ENCODE peak calls at places on chromosome 2, in six cellular contexts. D is AG08395; Z is tibial artery; M is mesenteric fat pad; V is HCT116; Y is activated T-helper 2 cell treated with anti-CD3 and anti-CD28 coated beads, Interferon-gamma antibody, Interleukin-2, Interleukin-4, amounts not matched to agents 10 μg/mL and 5 μg/mL and 100 μg/mL, durations not matched to agents 14 hours and 24 hours and 36 hours. O is an unnamed sample.

GRCh38 chr2:48693645-48694044 is 61.9 kb downstream of the LHCGR start:
- DNase-seq in D (no peak), Z (no peak), M (no peak), V (no peak), Y (no peak), O (no peak)

GRCh38 chr2:129879614-129880180 is 99.8 kb upstream of the RAB6C start:
- DNase-seq in D (no peak), Z (no peak), M (peak), V (no peak), Y (no peak), O (no peak)

GRCh38 chr2:207409525-207409924 is 120.2 kb upstream of the CREB1 start:
- DNase-seq in D (no peak), Z (no peak), M (no peak), V (no peak), Y (no peak), O (no peak)

GRCh38 chr2:218892693-218893348 is 12.2 kb downstream of the WNT10A start:
- DNase-seq in D (peak), Z (no peak), M (peak), V (peak), Y (peak), O (peak)

GRCh38 chr2:226985227-226985946 is 149.5 kb downstream of the RHBDD1 start:
- DNase-seq in D (peak), Z (no peak), M (no peak), V (peak), Y (no peak), O (peak)

GRCh38 chr2:154125900-154126299 is 254.2 kb downstream of the GALNT13 start:
- DNase-seq in D (peak), Z (no peak), M (no peak), V (no peak), Y (no peak), O (no peak)

GRCh38 chr2:46847185-46847710 is 68.4 kb downstream of the MCFD2 start:
- DNase-seq in D (peak), Z (peak), M (peak), V (no peak), Y (no peak), O (no peak)

GRCh38 chr2:220103596-220103995 is 476.2 kb downstream of the SLC4A3 start:
- DNase-seq in D (no peak), Z (no peak), M (no peak), V (no peak), Y (no peak), O (no peak)

GRCh38 chr2:18332477-18332876 is 228.0 kb downstream of the RDH14 start:
- DNase-seq in D (no peak), Z (no peak), M (no peak), V (no peak), Y (no peak), O (no peak)

GRCh38 chr2:9736008-9736407 is 105.2 kb upstream of the YWHAQ start:
- DNase-seq in D (no peak), Z (no peak), M (no peak), V (no peak), Y (no peak), O (no peak)

GRCh38 chr2:128454980-128455709 is 136.5 kb upstream of the HS6ST1 start:
- DNase-seq in D (no peak), Z (peak), M (peak), V (no peak), Y (no peak), O (no peak)

GRCh38 chr2:2222931-2223330 is 108.1 kb downstream of the MYT1L start:
- DNase-seq in D (peak), Z (no peak), M (no peak), V (no peak), Y (no peak), O (no peak)

GRCh38 chr2:210195066-210195852 is 24.1 kb upstream of the KANSL1L start:
- DNase-seq in D (peak), Z (no peak), M (no peak), V (peak), Y (no peak), O (peak)

GRCh38 chr2:110869472-110870446 is 137.4 kb downstream of the ACOXL start:
- DNase-seq in D (no peak), Z (no peak), M (peak), V (peak), Y (no peak), O (no peak)

GRCh38 chr2:205495819-205496218 is 186.5 kb upstream of the NRP2 start:
- DNase-seq in D (no peak), Z (no peak), M (no peak), V (no peak), Y (no peak), O (no peak)

GRCh38 chr2:160381425-160381951 is 112.1 kb downstream of the RBMS1 start:
- DNase-seq in D (no peak), Z (no peak), M (no peak), V (no peak), Y (no peak), O (no peak)

GRCh38 chr2:20352230-20353216 is 1.9 kb upstream of the PUM2 start:
- DNase-seq in D (no peak), Z (no peak), M (no peak), V (no peak), Y (no peak), O (no peak)

GRCh38 chr2:71664161-71664560 is 210.8 kb downstream of the DYSF start:
- DNase-seq in D (no peak), Z (no peak), M (no peak), V (no peak), Y (no peak), O (no peak)

GRCh38 chr2:201558232-201558631 is 85.1 kb downstream of the TMEM237 start:
- DNase-seq in D (no peak), Z (no peak), M (no peak), V (no peak), Y (no peak), O (no peak)

GRCh38 chr2:196376984-196377877 is 205.9 kb upstream of the STK17B start:
- DNase-seq in D (peak), Z (no peak), M (no peak), V (no peak), Y (no peak), O (no peak)

GRCh38 chr2:55416826-55417568 is 2.7 kb downstream of the CCDC88A start:
- DNase-seq in D (no peak), Z (no peak), M (no peak), V (no peak), Y (no peak), O (no peak)

GRCh38 chr2:184416514-184416913 is 181.8 kb upstream of the ZNF804A start:
- DNase-seq in D (no peak), Z (no peak), M (no peak), V (no peak), Y (no peak), O (no peak)

GRCh38 chr2:178241852-178242551 is 47.7 kb downstream of the OSBPL6 start:
- DNase-seq in D (peak), Z (peak), M (no peak), V (peak), Y (no peak), O (peak)

GRCh38 chr2:10521356-10521755 is 73.2 kb upstream of the ODC1 start:
- DNase-seq in D (no peak), Z (no peak), M (peak), V (no peak), Y (no peak), O (no peak)

GRCh38 chr2:106695919-106696318 is 190.0 kb downstream of the ST6GAL2 start:
- DNase-seq in D (no peak), Z (no peak), M (no peak), V (no peak), Y (no peak), O (no peak)

GRCh38 chr2:43848174-43848573 is 9.4 kb downstream of the ABCG8 start:
- DNase-seq in D (peak), Z (no peak), M (no peak), V (peak), Y (no peak), O (no peak)

GRCh38 chr2:172680595-172681176 is 55.0 kb upstream of the RAPGEF4 start:
- DNase-seq in D (no peak), Z (no peak), M (no peak), V (no peak), Y (no peak), O (no peak)

GRCh38 chr2:85935746-85936208 is 47.0 kb upstream of the ST3GAL5 start:
- DNase-seq in D (peak), Z (no peak), M (no peak), V (peak), Y (no peak), O (peak)

GRCh38 chr2:176097820-176098365 is 1.7 kb upstream of the HOXD12 start:
- DNase-seq in D (no peak), Z (no peak), M (no peak), V (no peak), Y (no peak), O (no peak)

GRCh38 chr2:23122681-23123080 is 262.3 kb upstream of the KLHL29 start:
- DNase-seq in D (no peak), Z (no peak), M (no peak), V (no peak), Y (no peak), O (no peak)

GRCh38 chr2:10009811-10010781 is 33.3 kb upstream of the KLF11 start:
- DNase-seq in D (peak), Z (peak), M (no peak), V (no peak), Y (no peak), O (no peak)

GRCh38 chr2:73890301-73891092 is 2.3 kb upstream of the ACTG2 start:
- DNase-seq in D (no peak), Z (no peak), M (peak), V (no peak), Y (no peak), O (no peak)

GRCh38 chr2:222652856-222653255 is 3.0 kb downstream of the FARSB start:
- DNase-seq in D (no peak), Z (no peak), M (no peak), V (no peak), Y (no peak), O (no peak)

GRCh38 chr2:70367722-70368323 is 66.0 kb upstream of the FAM136A start:
- DNase-seq in D (peak), Z (no peak), M (no peak), V (peak), Y (no peak), O (no peak)

GRCh38 chr2:133821107-133821760 is 253.0 kb upstream of the NCKAP5 start:
- DNase-seq in D (peak), Z (no peak), M (no peak), V (no peak), Y (no peak), O (no peak)

GRCh38 chr2:11129598-11130449 is 25.4 kb upstream of the SLC66A3 start:
- DNase-seq in D (no peak), Z (no peak), M (no peak), V (peak), Y (peak), O (no peak)

GRCh38 chr2:30264236-30264635 is 32.9 kb downstream of the LBH start:
- DNase-seq in D (no peak), Z (no peak), M (no peak), V (no peak), Y (no peak), O (no peak)

GRCh38 chr2:190420822-190421221 is 12.7 kb downstream of the MFSD6 start:
- DNase-seq in D (no peak), Z (no peak), M (no peak), V (no peak), Y (no peak), O (no peak)